ENCODE peak calls at places on chromosomes 11 and 22, in seven cellular contexts. S, G, Q, X, P, C and L are unnamed samples.

GRCh38 chr11:2825886-2826678 is 59.5 kb downstream of the CDKN1C start:
- DNase-seq in G (peak), Q (no peak), C (peak), S (peak), P (peak), X (no peak), L (peak)

GRCh38 chr11:94675788-94676187 is 92.4 kb upstream of the AMOTL1 start:
- DNase-seq in G (no peak), C (no peak), X (no peak), Q (no peak), S (no peak), P (no peak), L (no peak)

GRCh38 chr22:37582526-37582925 is 2.6 kb upstream of the LGALS2 start:
- DNase-seq in C (no peak), X (no peak), G (no peak), Q (no peak), S (no peak), P (no peak), L (no peak)

GRCh38 chr11:11403763-11404725 is 51.0 kb upstream of the CSNK2A3 start:
- DNase-seq in C (no peak), X (no peak), G (no peak), P (peak), Q (no peak), S (peak), L (no peak)

GRCh38 chr22:30667486-30668305 is at the start of gene DUSP18:
- DNase-seq in G (peak), X (peak), C (peak), P (peak), S (peak), Q (peak), L (peak)

GRCh38 chr11:121445071-121445768 is 6.9 kb upstream of the SORL1 start:
- DNase-seq in S (no peak), G (no peak), P (no peak), C (no peak), Q (no peak), X (no peak), L (no peak)

GRCh38 chr11:101453682-101454081 is 130.1 kb downstream of the TRPC6 start:
- DNase-seq in G (no peak), X (no peak), S (no peak), C (no peak), Q (no peak), P (no peak), L (no peak)

GRCh38 chr11:33531743-33532181 is 168.9 kb downstream of the C11orf91 start:
- DNase-seq in S (no peak), C (no peak), X (no peak), P (no peak), Q (no peak), G (no peak), L (peak)

GRCh38 chr11:111336582-111337256 is 38.4 kb downstream of the POU2AF3 start:
- DNase-seq in Q (no peak), C (no peak), P (no peak), X (no peak), G (no peak), S (no peak), L (no peak)

GRCh38 chr11:73284106-73284505 is 12.0 kb downstream of the P2RY6 start:
- DNase-seq in C (no peak), X (no peak), P (no peak), Q (peak), G (no peak), S (no peak), L (no peak)

GRCh38 chr11:69490516-69490915 is 9.1 kb downstream of the LINC01488 start:
- DNase-seq in C (no peak), Q (peak), X (no peak), S (peak), P (no peak), G (no peak), L (no peak)

GRCh38 chr22:47294222-47294532 is 531.7 kb downstream of the TBC1D22A start:
- DNase-seq in C (no peak), X (no peak), Q (no peak), G (no peak), P (peak), S (no peak), L (no peak)

GRCh38 chr11:120547301-120547700 is 35.8 kb downstream of the GRIK4 start:
- DNase-seq in G (no peak), Q (no peak), X (no peak), C (no peak), P (no peak), S (no peak), L (no peak)

GRCh38 chr11:9251306-9251705 is 13.8 kb downstream of the DENND5A start:
- DNase-seq in X (no peak), C (no peak), Q (no peak), G (no peak), S (no peak), P (no peak), L (no peak)

GRCh38 chr11:8863838-8864237 is 47.2 kb upstream of the AKIP1 start:
- DNase-seq in S (no peak), P (no peak), Q (no peak), C (no peak), G (no peak), X (no peak), L (no peak)

GRCh38 chr11:75768909-75769771 is 562 bp downstream of the DGAT2 start:
- DNase-seq in S (no peak), C (no peak), X (no peak), G (peak), Q (no peak), P (no peak), L (no peak)

GRCh38 chr11:61338783-61339489 is 5.9 kb downstream of the TKFC start:
- DNase-seq in G (peak), Q (peak), S (no peak), X (no peak), P (no peak), C (no peak), L (no peak)

GRCh38 chr11:87076874-87077429 is 39.2 kb downstream of the TMEM135 start:
- DNase-seq in G (no peak), P (no peak), Q (no peak), S (no peak), X (no peak), C (no peak), L (no peak)

GRCh38 chr22:39928556-39929401 is 27.9 kb downstream of the GRAP2 start:
- DNase-seq in C (no peak), S (no peak), G (no peak), P (no peak), X (no peak), Q (no peak), L (no peak)
- H3K27ac ChIP-seq in C (no peak), S (no peak), G (no peak), P (no peak), X (no peak), Q (peak), L (no peak)

GRCh38 chr11:119363874-119364590 is 17.5 kb downstream of the USP2 start:
- DNase-seq in S (peak), X (peak), P (peak), G (peak), C (peak), Q (peak), L (peak)
- H3K4me3 ChIP-seq in S (peak), X (peak), P (peak), G (peak), C (peak), Q (no peak), L (no peak)

DNA sequence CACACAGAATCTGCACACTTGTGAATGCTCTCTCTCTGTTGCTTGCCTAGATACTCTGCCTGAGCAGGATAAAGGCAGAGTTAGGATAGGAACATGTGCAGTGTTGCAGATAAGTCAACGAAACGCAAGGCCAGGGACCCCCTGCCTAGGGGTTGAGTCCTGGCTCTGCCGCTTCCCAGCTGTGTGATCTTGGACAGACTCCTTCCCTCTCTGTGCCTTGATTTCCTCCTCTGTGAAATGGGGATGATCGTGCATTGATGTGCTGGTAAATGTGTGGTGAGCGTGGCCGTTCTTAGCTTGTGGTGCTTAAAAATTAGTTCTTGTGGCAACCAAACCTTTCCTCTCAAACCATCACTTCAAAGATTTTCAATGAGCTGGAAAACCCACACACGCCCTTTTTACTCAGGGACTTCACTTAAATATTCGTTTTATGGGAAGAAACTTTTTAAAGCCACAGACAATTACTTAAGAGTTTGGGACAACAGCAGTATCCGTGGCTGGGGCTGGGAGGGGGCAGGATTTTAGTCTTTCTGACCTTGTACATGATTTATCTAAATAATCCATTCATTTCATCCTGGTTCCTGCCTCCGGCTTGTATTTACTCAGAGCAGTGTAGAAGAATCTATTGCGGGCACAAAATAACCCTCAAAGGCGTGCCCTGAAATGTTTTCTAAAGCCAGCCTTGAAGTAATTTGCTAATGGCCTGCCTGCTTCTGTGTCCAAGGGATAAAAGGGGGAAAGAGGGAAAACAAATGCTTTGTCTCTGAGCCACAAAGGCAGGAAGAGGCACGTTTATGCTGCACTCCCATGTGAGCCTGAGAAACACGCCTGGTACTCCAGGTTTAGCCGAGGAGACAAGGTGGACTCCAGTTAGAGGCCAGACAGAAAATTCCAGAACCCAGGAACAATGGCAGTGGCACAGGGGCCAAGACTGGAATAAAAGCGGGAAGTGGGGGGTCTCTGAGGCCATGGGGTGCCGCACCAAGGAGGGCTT is 85.0 kb upstream of the CRYBB3 start:
- DNase-seq in C (no peak), G (no peak), S (no peak), X (no peak), P (no peak), Q (no peak), L (no peak)
- H3K27ac ChIP-seq in C (no peak), G (no peak), S (peak), X (no peak), P (peak), Q (no peak), L (peak)

GRCh38 chr11:133956650-133957633 is at the start of gene IGSF9B:
- DNase-seq in Q (peak), X (peak), G (peak), S (peak), C (peak), P (peak), L (peak)

GRCh38 chr11:133953999-133954398 is 2.8 kb downstream of the IGSF9B start:
- DNase-seq in S (no peak), C (no peak), X (no peak), P (no peak), G (no peak), Q (no peak), L (no peak)

GRCh38 chr11:133955091-133955846 is 1.5 kb downstream of the IGSF9B start:
- DNase-seq in P (peak), C (no peak), Q (no peak), S (peak), X (peak), G (peak), L (peak)

GRCh38 chr11:133957926-133958325 is 1.2 kb upstream of the IGSF9B start:
- DNase-seq in S (no peak), G (no peak), X (no peak), C (no peak), P (no peak), Q (no peak), L (no peak)

DNA sequence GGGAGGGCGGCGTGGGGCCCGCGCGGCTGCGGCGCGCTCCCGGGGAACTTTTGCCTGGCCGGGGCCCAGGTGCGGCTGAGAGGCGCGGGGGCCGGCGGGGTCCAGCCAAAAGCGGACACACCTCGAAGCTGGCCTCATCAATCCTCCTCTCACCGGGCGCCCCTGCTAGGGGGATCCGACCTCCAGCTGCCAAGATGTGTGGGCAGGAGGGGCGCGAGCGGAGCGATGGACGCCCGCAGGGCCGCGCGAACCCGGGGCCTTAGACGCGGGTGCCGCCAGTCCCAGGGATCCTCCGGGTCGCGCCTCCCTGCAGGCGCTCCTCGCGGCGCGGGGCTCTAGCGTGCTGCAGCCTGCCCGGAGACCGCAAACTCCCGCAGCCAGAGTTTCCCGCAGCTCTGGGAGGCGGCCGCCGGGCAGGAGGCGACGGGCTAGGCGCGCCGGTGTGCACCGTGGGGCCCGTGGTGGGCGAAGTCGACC is 785 bp downstream of the IGSF9B start:
- DNase-seq in Q (no peak), C (no peak), X (peak), P (no peak), G (no peak), S (no peak), L (no peak)
- H3K4me3 ChIP-seq in Q (peak), C (peak), X (peak), P (peak), G (peak), S (peak), L (peak)

GRCh38 chr22:41216984-41217383 is 11.9 kb downstream of the L3MBTL2 start:
- DNase-seq in P (no peak), S (no peak), Q (no peak), C (no peak), G (no peak), X (no peak), L (no peak)
- H3K27ac ChIP-seq in P (peak), S (peak), Q (peak), C (peak), G (no peak), X (no peak), L (no peak)

GRCh38 chr11:112617977-112618829 is 343.0 kb upstream of the NCAM1 start:
- DNase-seq in S (no peak), Q (no peak), G (no peak), X (no peak), C (no peak), P (no peak), L (no peak)

GRCh38 chr11:112615238-112615637 is 346.0 kb upstream of the NCAM1 start:
- DNase-seq in Q (no peak), P (no peak), G (no peak), C (no peak), S (no peak), X (no peak), L (no peak)

GRCh38 chr11:112617089-112617407 is 344.2 kb upstream of the NCAM1 start:
- DNase-seq in G (no peak), C (no peak), X (no peak), Q (no peak), P (no peak), S (no peak), L (no peak)

GRCh38 chr11:112614605-112615004 is 346.6 kb upstream of the NCAM1 start:
- DNase-seq in C (no peak), G (no peak), X (no peak), Q (no peak), P (no peak), S (no peak), L (no peak)

DNA sequence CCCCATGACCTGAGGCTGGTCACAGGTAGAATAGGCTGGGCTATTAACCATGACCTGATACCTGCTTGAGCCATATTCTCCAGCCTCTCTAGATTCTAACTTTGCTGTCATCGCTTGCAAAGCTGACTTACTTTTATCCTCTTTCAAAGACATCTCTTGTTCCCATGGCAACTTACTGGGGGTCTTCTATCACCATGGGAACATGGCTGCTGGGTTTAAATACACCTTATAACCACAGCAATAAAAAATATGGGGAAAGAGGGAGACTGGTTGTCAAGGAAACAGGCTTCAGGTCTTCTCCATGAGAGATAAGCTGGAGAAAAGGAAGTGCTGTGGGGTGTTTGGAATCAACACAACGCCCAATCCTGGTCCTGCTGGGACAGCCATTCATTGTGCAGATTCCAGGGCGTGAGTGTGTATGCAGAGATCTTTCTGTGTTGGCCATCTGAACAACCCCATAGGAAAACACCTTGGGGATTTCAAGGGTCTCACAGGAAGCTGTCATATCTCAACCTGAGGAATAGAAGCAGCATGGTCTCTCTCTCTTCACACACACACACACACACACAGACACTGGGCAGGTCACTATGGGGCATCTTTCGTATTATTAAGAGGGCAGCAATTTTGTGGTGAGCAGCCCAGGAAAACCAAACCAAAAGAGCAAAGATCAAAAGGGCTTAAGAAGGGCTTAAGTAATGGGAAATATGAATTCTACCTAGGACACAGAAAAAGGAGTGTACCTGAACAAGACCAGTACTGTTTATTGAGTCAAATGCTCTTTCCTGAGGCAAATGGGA is 344.7 kb upstream of the NCAM1 start:
- DNase-seq in P (no peak), C (no peak), X (no peak), S (no peak), G (no peak), Q (no peak), L (no peak)
- H3K4me3 ChIP-seq in P (no peak), C (no peak), X (no peak), S (no peak), G (no peak), Q (no peak), L (no peak)

GRCh38 chr11:65857500-65858353 is at the start of gene CFL1:
- DNase-seq in X (peak), G (peak), C (peak), S (peak), P (peak), Q (no peak), L (peak)

GRCh38 chr11:65856689-65857499 is 1.1 kb downstream of the CFL1 start:
- DNase-seq in P (peak), S (peak), C (peak), G (peak), X (peak), Q (peak), L (peak)

GRCh38 chr11:65854871-65855837 is 2.8 kb downstream of the CFL1 start:
- DNase-seq in X (no peak), G (peak), S (no peak), C (no peak), Q (peak), P (no peak), L (no peak)

GRCh38 chr11:65854161-65854592 is 3.8 kb downstream of the CFL1 start:
- DNase-seq in Q (no peak), G (peak), P (no peak), X (no peak), S (no peak), C (no peak), L (no peak)

DNA sequence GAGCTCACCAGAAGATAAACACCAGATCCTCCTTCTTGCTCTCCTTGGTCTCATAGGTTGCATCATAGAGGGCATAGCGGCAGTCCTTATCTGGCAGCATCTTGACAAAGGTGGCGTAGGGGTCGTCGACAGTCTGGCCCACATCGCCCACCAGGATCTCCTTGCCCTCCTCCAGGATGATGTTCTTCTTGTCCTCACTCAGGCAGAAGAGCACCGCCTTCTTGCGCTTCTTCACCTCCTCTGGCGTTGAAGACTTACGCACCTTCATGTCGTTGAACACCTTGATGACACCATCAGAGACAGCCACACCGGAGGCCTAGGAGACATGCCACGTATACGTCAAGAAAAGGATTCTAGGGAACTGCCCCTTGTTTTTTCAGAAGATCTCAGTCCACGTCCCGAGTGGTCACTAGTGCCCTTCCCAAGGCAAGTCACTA is 2.0 kb downstream of the CFL1 start:
- DNase-seq in G (peak), Q (peak), C (no peak), X (no peak), S (no peak), P (no peak), L (no peak)
- H3K27ac ChIP-seq in G (no peak), Q (peak), C (no peak), X (no peak), S (peak), P (no peak), L (no peak)

GRCh38 chr11:117872420-117872961 is 4.0 kb downstream of the FXYD6 start:
- DNase-seq in G (no peak), P (no peak), S (peak), Q (no peak), X (no peak), C (no peak), L (no peak)
- H3K4me3 ChIP-seq in G (no peak), P (no peak), S (peak), Q (no peak), X (no peak), C (no peak), L (no peak)

GRCh38 chr11:129636926-129637325 is 178.7 kb upstream of the TMEM45B start:
- DNase-seq in S (no peak), C (no peak), Q (no peak), X (no peak), G (no peak), P (no peak), L (no peak)

GRCh38 chr11:129639300-129639699 is 176.3 kb upstream of the TMEM45B start:
- DNase-seq in P (no peak), C (no peak), G (no peak), S (no peak), Q (no peak), X (no peak), L (no peak)

GRCh38 chr11:129640671-129641070 is 175.0 kb upstream of the TMEM45B start:
- DNase-seq in Q (no peak), X (no peak), P (no peak), S (no peak), C (no peak), G (no peak), L (no peak)

GRCh38 chr11:129637473-129637872 is 178.2 kb upstream of the TMEM45B start:
- DNase-seq in S (no peak), C (no peak), X (no peak), Q (no peak), G (no peak), P (no peak), L (no peak)

GRCh38 chr11:129637983-129638776 is 177.5 kb upstream of the TMEM45B start:
- DNase-seq in G (no peak), Q (no peak), C (no peak), X (no peak), S (no peak), P (no peak), L (no peak)
- H3K27ac ChIP-seq in G (no peak), Q (no peak), C (no peak), X (no peak), S (no peak), P (no peak), L (no peak)